ENCODE peak calls at places on chromosome 3, in four cellular contexts. J is CD8-positive, alpha-beta memory T cell; W is DND-41; I is neural progenitor cell. S is an unnamed sample. For H3K4me1, the result is how much of the 10 kb centered on the place peaks cover.

GRCh38 chr3:143121240-143122088 is 1.9 kb downstream of the CHST2 start:
- DNase-seq in J (peak), W (peak), I (no peak), S (peak)

GRCh38 chr3:193946945-193947344 is 189.0 kb upstream of the HES1 start:
- DNase-seq in J (no peak), W (no peak), I (no peak), S (no peak)

GRCh38 chr3:78754066-78754743 is 1013.6 kb downstream of the ROBO1 start:
- DNase-seq in J (no peak), W (no peak), I (peak), S (no peak)

GRCh38 chr3:129653019-129653418 is 46.5 kb upstream of the PLXND1 start:
- DNase-seq in J (no peak), W (no peak), I (no peak), S (no peak)

GRCh38 chr3:11956781-11957180 is 47.4 kb upstream of the SYN2 start:
- DNase-seq in J (no peak), W (no peak), I (no peak), S (no peak)

GRCh38 chr3:48572517-48572916 is 8.9 kb upstream of the UCN2 start:
- DNase-seq in J (no peak), W (no peak), I (no peak), S (no peak)

GRCh38 chr3:179681492-179682263 is 28.8 kb downstream of the USP13 start:
- DNase-seq in J (no peak), W (no peak), I (no peak), S (no peak)

GRCh38 chr3:116291141-116291540 is 154.1 kb downstream of the LSAMP start:
- DNase-seq in J (no peak), W (no peak), I (no peak), S (no peak)

GRCh38 chr3:96548073-96548472 is 266.3 kb upstream of the EPHA6 start:
- DNase-seq in J (no peak), W (no peak), I (no peak), S (no peak)

GRCh38 chr3:171982829-171983228 is 56.5 kb upstream of the FNDC3B start:
- DNase-seq in J (no peak), W (no peak), I (no peak), S (no peak)

GRCh38 chr3:18134386-18135082 is 290.6 kb downstream of the SATB1 start:
- DNase-seq in J (no peak), W (no peak), I (peak), S (no peak)

GRCh38 chr3:126536126-126536525 is 12.2 kb downstream of the CHST13 start:
- DNase-seq in J (peak), W (no peak), I (no peak), S (no peak)

GRCh38 chr3:194738254-194739093 is 52.8 kb downstream of the FAM43A start:
- DNase-seq in J (no peak), W (no peak), I (no peak), S (no peak)

GRCh38 chr3:33139996-33140395 is 26.2 kb downstream of the CRTAP start:
- DNase-seq in J (no peak), W (no peak), I (no peak), S (no peak)

GRCh38 chr3:52779011-52779410 is 1.6 kb downstream of the ITIH1 start:
- DNase-seq in J (peak), W (no peak), I (peak), S (no peak)

GRCh38 chr3:10932596-10932995 is 60.0 kb upstream of the SLC6A1 start:
- DNase-seq in J (no peak), W (no peak), I (no peak), S (no peak)

GRCh38 chr3:35322070-35322469 is 317.3 kb upstream of the ARPP21 start:
- DNase-seq in J (no peak), W (no peak), I (no peak), S (no peak)

GRCh38 chr3:14175383-14176037 is 2.9 kb downstream of the XPC start:
- DNase-seq in J (peak), W (peak), I (no peak), S (peak)

GRCh38 chr3:28050895-28051294 is 190.5 kb upstream of the CMC1 start:
- DNase-seq in J (peak), W (peak), I (no peak), S (no peak)

DNA sequence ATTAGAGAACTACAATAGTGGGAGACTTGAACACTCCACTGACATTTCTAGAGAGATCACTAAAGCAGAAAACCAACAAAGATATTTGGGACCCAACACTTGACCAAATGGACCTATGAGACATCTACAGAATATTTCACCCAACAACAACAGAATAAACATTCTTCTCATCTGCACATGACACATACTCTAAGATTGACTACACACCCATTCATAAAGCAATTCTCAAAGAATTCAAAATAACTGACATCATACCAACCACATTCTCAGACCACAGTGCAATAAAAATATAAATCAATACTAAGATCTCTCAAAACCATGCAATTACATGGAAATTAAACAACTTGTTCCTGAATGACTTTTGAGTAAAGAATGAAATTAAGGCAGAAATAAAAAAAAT is 473.7 kb downstream of the LPP start:
- DNase-seq in J (no peak), W (no peak), I (no peak), S (no peak)
- H3K4me1 ChIP-seq in J (under half), W (under half), I (under half), S (under half)

DNA sequence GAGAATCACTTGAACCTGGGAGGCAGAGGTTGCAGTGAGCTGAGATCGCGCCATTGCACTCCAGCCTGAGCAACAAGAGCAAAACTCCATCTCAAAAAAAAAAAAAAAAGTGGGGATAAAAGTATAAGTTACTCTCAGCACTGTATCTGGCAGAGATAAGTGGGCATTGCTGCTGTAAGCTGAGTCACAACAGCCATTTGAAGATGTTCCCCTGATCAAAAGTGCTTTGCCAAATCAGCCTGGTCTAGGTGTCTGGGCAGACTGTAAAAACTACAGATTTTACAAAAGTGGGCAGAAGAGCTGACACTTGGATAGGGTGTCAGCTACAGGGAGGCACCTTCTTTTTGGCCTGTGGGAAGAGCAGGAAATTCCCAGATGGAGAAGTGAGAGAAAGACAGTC is 78.4 kb downstream of the TRAK1 start:
- DNase-seq in J (no peak), W (no peak), I (no peak), S (no peak)
- H3K4me1 ChIP-seq in J (under half), W (under half), I (under half), S (half or more)

GRCh38 chr3:43319794-43320193 is 33.5 kb downstream of the SNRK start:
- DNase-seq in J (no peak), W (no peak), I (no peak), S (no peak)
- H3K4me1 ChIP-seq in J (half or more), W (under half), I (under half), S (under half)

DNA sequence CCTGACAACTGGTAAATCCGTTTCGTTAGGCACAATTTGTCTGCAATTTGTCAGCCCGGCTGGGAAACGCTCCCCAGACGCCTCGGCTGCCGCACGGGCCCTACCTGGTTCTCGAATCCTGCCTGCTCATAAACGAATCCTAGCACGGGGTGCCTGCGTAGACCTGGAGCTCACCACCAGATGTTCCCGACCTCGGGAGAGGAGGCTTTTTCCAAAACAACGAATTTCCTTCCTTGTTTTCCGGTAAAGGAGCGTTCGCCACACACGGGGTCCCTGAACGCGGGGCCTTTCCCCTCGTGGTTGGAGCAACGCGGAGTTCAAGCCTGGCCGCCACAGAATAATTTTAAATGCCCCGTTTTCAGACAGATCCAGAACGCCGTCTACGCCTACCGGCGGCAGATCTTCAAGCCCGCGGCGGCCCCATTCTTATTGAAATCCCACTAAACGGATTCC is 1.1 kb downstream of the GATA2 start:
- DNase-seq in J (no peak), W (no peak), I (no peak), S (no peak)
- H3K4me1 ChIP-seq in J (under half), W (under half), I (under half), S (under half)

GRCh38 chr3:111545349-111545748 is 3.4 kb downstream of the CD96 start:
- DNase-seq in J (no peak), W (no peak), I (no peak), S (no peak)

GRCh38 chr3:111547645-111548044 is 5.6 kb downstream of the CD96 start:
- DNase-seq in J (peak), W (peak), I (no peak), S (peak)

GRCh38 chr3:111548060-111548459 is 6.1 kb downstream of the CD96 start:
- DNase-seq in J (no peak), W (no peak), I (no peak), S (no peak)

DNA sequence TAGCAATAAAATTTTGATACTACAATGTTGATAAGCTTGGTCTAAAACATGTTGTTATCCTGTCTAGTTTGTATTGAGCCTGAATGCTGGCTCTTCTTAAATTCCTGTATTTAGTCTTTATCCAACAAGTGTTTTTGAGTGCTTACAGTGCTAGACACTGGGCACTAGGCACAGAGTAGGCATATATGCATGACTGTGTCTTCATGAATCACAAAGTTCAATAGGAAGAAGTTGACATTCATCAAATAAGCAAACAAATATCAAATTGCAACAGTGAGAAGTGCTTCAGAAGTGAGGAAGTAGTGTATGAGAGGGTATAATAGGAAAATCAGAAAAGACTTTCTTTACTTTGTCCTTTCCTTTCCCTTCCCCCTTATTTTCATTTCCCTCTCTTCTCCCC is 6.8 kb downstream of the CD96 start:
- DNase-seq in J (no peak), W (no peak), I (no peak), S (no peak)
- H3K4me1 ChIP-seq in J (half or more), W (half or more), I (under half), S (under half)

GRCh38 chr3:128340198-128340903 is 126.3 kb downstream of the DNAJB8 start:
- DNase-seq in J (no peak), W (no peak), I (no peak), S (no peak)
- H3K4me1 ChIP-seq in J (under half), W (under half), I (under half), S (under half)

DNA sequence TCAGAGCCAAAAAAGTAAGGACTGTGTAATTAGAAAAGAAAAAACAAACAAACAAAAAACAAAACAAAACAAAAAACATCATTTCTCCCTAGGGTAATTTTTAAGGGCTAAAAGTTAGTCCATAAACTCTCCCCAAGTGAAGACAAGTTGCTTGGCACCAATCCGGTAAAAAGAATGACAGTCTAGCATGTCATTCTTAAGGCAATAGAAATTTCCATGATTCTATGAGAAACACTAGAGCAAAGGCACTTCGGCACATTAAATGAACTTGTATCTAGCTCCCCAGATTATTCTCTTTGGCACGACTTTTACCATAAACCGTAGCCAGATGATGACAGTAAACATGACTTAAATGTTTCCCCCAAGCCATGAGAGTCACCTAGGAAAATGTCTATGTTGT is 10.1 kb downstream of the COL8A1 start:
- DNase-seq in J (no peak), W (no peak), I (no peak), S (no peak)
- H3K4me1 ChIP-seq in J (under half), W (under half), I (under half), S (under half)

GRCh38 chr3:43218921-43219320 is 67.4 kb upstream of the SNRK start:
- DNase-seq in J (no peak), W (no peak), I (no peak), S (no peak)
- H3K4me1 ChIP-seq in J (half or more), W (under half), I (under half), S (under half)

DNA sequence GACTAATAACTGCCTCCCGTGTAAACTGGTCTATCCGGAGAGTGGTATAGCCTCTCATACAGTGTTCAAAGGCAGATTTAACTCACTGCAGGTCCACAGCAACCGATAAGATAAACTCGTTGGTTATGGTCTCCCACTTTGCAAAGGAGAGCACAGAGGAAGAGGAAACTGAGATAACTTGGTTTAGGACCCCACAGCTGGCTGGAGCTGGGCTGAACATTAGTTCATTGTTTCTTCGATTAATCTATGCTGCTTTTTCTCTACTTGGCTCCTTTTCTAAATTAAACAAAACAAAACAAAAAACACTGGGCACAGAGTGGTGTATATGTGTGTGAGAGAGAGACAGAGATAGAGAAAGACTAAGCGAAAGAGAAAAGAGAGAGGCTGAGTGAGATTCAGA is 5.0 kb upstream of the DLG1 start:
- DNase-seq in J (no peak), W (no peak), I (no peak), S (no peak)
- H3K4me1 ChIP-seq in J (under half), W (under half), I (under half), S (under half)